ENCODE peak calls at places on chromosomes 2 and 18, in five cellular contexts. One of them, this sample, is unnamed.

GRCh38 chr2:117631546-117631945 is 182.9 kb upstream of the DDX18 start:
- DNase-seq in D341Med: no peak
- DNase-seq in GM13977: no peak
- DNase-seq in A549: no peak
- DNase-seq in HT-29: no peak
- DNase-seq in this sample: no peak

GRCh38 chr18:31828613-31829012 is 67.9 kb upstream of the SLC25A52 start:
- DNase-seq in A549: no peak
- DNase-seq in HT-29: no peak
- DNase-seq in D341Med: no peak
- DNase-seq in GM13977: no peak
- DNase-seq in this sample: no peak

GRCh38 chr2:112161431-112162145 is 23.4 kb downstream of the FBLN7 start:
- DNase-seq in D341Med: no peak
- DNase-seq in GM13977: no peak
- DNase-seq in HT-29: no peak
- DNase-seq in A549: no peak
- DNase-seq in this sample: no peak

GRCh38 chr2:189369566-189369965 is 71.7 kb upstream of the WDR75 start:
- DNase-seq in D341Med: no peak
- DNase-seq in GM13977: no peak
- DNase-seq in A549: peak; percentile 6
- DNase-seq in HT-29: no peak
- DNase-seq in this sample: no peak

GRCh38 chr2:222941510-222942032 is 80.7 kb downstream of the ACSL3 start:
- DNase-seq in D341Med: no peak
- DNase-seq in GM13977: no peak
- DNase-seq in HT-29: no peak
- DNase-seq in A549: no peak
- DNase-seq in this sample: no peak

GRCh38 chr2:224885836-224886547 is 156.3 kb downstream of the DOCK10 start:
- DNase-seq in HT-29: no peak
- DNase-seq in GM13977: peak; percentile 17
- DNase-seq in A549: no peak
- DNase-seq in D341Med: no peak
- DNase-seq in this sample: peak; percentile 47

GRCh38 chr2:179917272-179917671 is 55.9 kb upstream of the ZNF385B start:
- DNase-seq in D341Med: no peak
- DNase-seq in A549: no peak
- DNase-seq in GM13977: no peak
- DNase-seq in HT-29: peak; percentile 11
- DNase-seq in this sample: no peak

GRCh38 chr18:43662657-43663056 is 385.4 kb upstream of the SYT4 start:
- DNase-seq in GM13977: no peak
- DNase-seq in HT-29: no peak
- DNase-seq in D341Med: no peak
- DNase-seq in A549: no peak
- DNase-seq in this sample: no peak

GRCh38 chr2:19021100-19021476 is 337.3 kb downstream of the OSR1 start:
- DNase-seq in HT-29: peak; percentile 69
- DNase-seq in D341Med: no peak
- DNase-seq in A549: peak; percentile 10
- DNase-seq in GM13977: no peak
- DNase-seq in this sample: no peak

GRCh38 chr18:3451989-3452749 is 2.2 kb downstream of the TGIF1 start:
- DNase-seq in D341Med: peak; percentile 69
- DNase-seq in A549: no peak
- DNase-seq in GM13977: no peak
- DNase-seq in HT-29: no peak
- DNase-seq in this sample: no peak

GRCh38 chr2:185567196-185567595 is 171.4 kb upstream of the FSIP2 start:
- DNase-seq in GM13977: no peak
- DNase-seq in A549: no peak
- DNase-seq in D341Med: no peak
- DNase-seq in HT-29: no peak
- DNase-seq in this sample: no peak

GRCh38 chr18:59907172-59907571 is 7.4 kb downstream of the PMAIP1 start:
- DNase-seq in A549: no peak
- DNase-seq in GM13977: no peak
- DNase-seq in D341Med: no peak
- DNase-seq in HT-29: no peak
- DNase-seq in this sample: peak; percentile 43

GRCh38 chr18:40234217-40234616 is 1720.8 kb upstream of the PIK3C3 start:
- DNase-seq in D341Med: no peak
- DNase-seq in A549: no peak
- DNase-seq in GM13977: no peak
- DNase-seq in HT-29: no peak
- DNase-seq in this sample: no peak

GRCh38 chr2:2664989-2665833 is 334.1 kb upstream of the MYT1L start:
- DNase-seq in GM13977: no peak
- DNase-seq in A549: peak; percentile 85
- DNase-seq in D341Med: peak; percentile 14
- DNase-seq in HT-29: no peak
- DNase-seq in this sample: no peak

GRCh38 chr2:159094173-159094737 is 125.8 kb downstream of the TANC1 start:
- DNase-seq in A549: no peak
- DNase-seq in D341Med: no peak
- DNase-seq in HT-29: peak; percentile 66
- DNase-seq in GM13977: no peak
- DNase-seq in this sample: no peak

GRCh38 chr2:41774011-41774605 is 273.7 kb upstream of the PKDCC start:
- DNase-seq in HT-29: no peak
- DNase-seq in GM13977: no peak
- DNase-seq in A549: no peak
- DNase-seq in D341Med: peak; percentile 35
- DNase-seq in this sample: no peak

GRCh38 chr2:48423376-48423775 is 106.6 kb upstream of the STON1 start:
- DNase-seq in HT-29: no peak
- DNase-seq in GM13977: no peak
- DNase-seq in D341Med: no peak
- DNase-seq in A549: no peak
- DNase-seq in this sample: no peak

GRCh38 chr2:63990072-63990471 is 29.2 kb downstream of the VPS54 start:
- DNase-seq in D341Med: no peak
- DNase-seq in HT-29: no peak
- DNase-seq in A549: no peak
- DNase-seq in GM13977: no peak
- DNase-seq in this sample: no peak

GRCh38 chr2:210531482-210531881 is 24.9 kb upstream of the CPS1 start:
- DNase-seq in D341Med: no peak
- DNase-seq in HT-29: no peak
- DNase-seq in A549: no peak
- DNase-seq in GM13977: no peak
- DNase-seq in this sample: no peak

GRCh38 chr2:217451634-217452033 is 551.2 kb downstream of the TNS1 start:
- DNase-seq in D341Med: no peak
- DNase-seq in HT-29: peak; percentile 60
- DNase-seq in GM13977: no peak
- DNase-seq in A549: no peak
- DNase-seq in this sample: no peak

GRCh38 chr2:120343433-120344105 is 2.4 kb upstream of the INHBB start:
- DNase-seq in A549: peak; percentile 80
- DNase-seq in GM13977: peak; percentile 86
- DNase-seq in D341Med: peak; percentile 87
- DNase-seq in HT-29: peak; percentile 37
- DNase-seq in this sample: peak; percentile 39